ENCODE peak calls at places on chromosomes 13 and 19, in nine cellular contexts. J is stimulated activated CD4-positive, alpha-beta T cell treated with anti-CD3 and anti-CD28 coated beads, Interleukin-2, amount 100 ng/mL, for 24 hours; P is left ventricle myocardium inferior; E is heart right ventricle; C is neural crest cell; A is prostate gland; S is lung microvascular endothelial cell; W is activated gamma-delta T cell treated with Interleukin-2 at 50 U/mL for 16 hours; Y is AG09319. B is an unnamed sample.

GRCh38 chr13:35964764-35965163 is 166.4 kb downstream of the DCLK1 start:
- DNase-seq in J (no peak), P (no peak), E (no peak), Y (peak), A (peak), S (no peak), C (no peak), W (no peak), B (no peak)

GRCh38 chr13:40553356-40553755 is 113.1 kb downstream of the FOXO1 start:
- DNase-seq in A (no peak), E (no peak), S (no peak), Y (no peak), P (no peak), J (no peak), W (no peak), C (no peak), B (no peak)

GRCh38 chr19:10291554-10292205 is 1.9 kb downstream of the ICAM5 start:
- DNase-seq in S (no peak), Y (no peak), C (no peak), W (no peak), P (no peak), J (no peak), E (no peak), A (no peak), B (no peak)

GRCh38 chr13:113628291-113629270 is 29.4 kb downstream of the ATP4B start:
- DNase-seq in P (peak), C (no peak), Y (no peak), W (no peak), E (peak), S (peak), J (no peak), A (no peak), B (peak)

GRCh38 chr13:25046274-25046984 is 49.5 kb upstream of the PABPC3 start:
- DNase-seq in S (no peak), A (no peak), E (no peak), Y (no peak), C (peak), P (no peak), J (no peak), W (no peak), B (no peak)

GRCh38 chr13:56713656-56714055 is 427.1 kb upstream of the PRR20A start:
- DNase-seq in Y (no peak), J (no peak), A (no peak), W (no peak), S (no peak), P (no peak), E (no peak), C (no peak), B (no peak)

GRCh38 chr19:39671739-39672363 is 16.1 kb downstream of the LGALS16 start:
- DNase-seq in A (peak), J (peak), P (no peak), E (no peak), C (peak), S (peak), W (peak), Y (peak), B (no peak)

GRCh38 chr13:45200701-45201230 is at the start of gene KCTD4:
- DNase-seq in E (no peak), S (no peak), A (no peak), W (no peak), C (no peak), Y (no peak), P (no peak), J (no peak), B (no peak)

GRCh38 chr19:11092181-11092538 is 2.9 kb downstream of the LDLR start:
- DNase-seq in S (peak), E (no peak), J (peak), W (no peak), Y (no peak), P (no peak), C (no peak), A (no peak), B (no peak)

GRCh38 chr19:7885818-7886217 is 2.5 kb upstream of the LRRC8E start:
- DNase-seq in E (no peak), A (no peak), P (no peak), Y (no peak), W (no peak), S (no peak), J (no peak), C (no peak), B (no peak)

GRCh38 chr19:49422407-49423277 is 599 bp downstream of the PTH2 start:
- DNase-seq in E (peak), A (no peak), J (peak), C (peak), S (peak), Y (no peak), P (peak), W (peak), B (no peak)

GRCh38 chr13:40406405-40407138 is 259.9 kb downstream of the FOXO1 start:
- DNase-seq in A (no peak), Y (no peak), C (no peak), P (no peak), S (peak), E (no peak), J (no peak), W (no peak), B (no peak)

GRCh38 chr19:56142087-56142787 is 1.1 kb downstream of the ZNF444 start:
- DNase-seq in J (no peak), Y (no peak), P (no peak), A (peak), C (no peak), E (no peak), W (no peak), S (no peak), B (peak)

GRCh38 chr13:20217168-20217567 is 15.0 kb downstream of the GJB6 start:
- DNase-seq in E (no peak), C (no peak), W (no peak), A (no peak), Y (no peak), P (no peak), J (no peak), S (no peak), B (no peak)

GRCh38 chr13:110537116-110537515 is 24.4 kb downstream of the RAB20 start:
- DNase-seq in Y (no peak), J (no peak), S (no peak), P (no peak), C (no peak), E (no peak), A (no peak), W (no peak), B (no peak)

GRCh38 chr19:43872547-43873336 is 45.6 kb downstream of the ZNF283 start:
- DNase-seq in C (no peak), W (no peak), S (no peak), A (no peak), Y (no peak), P (no peak), E (no peak), J (no peak), B (no peak)

B was measured in right lobe of liver.